ENCODE peak calls at places on chromosomes 11 and 22, in seven cellular contexts. One of them, this sample, is unnamed.

GRCh38 chr11:108933630-108934029 is 268.8 kb downstream of the DDX10 start:
- DNase-seq in uterus: no peak
- DNase-seq in psoas muscle: no peak
- DNase-seq in fibroblast of the aortic adventitia: peak; percentile 68
- DNase-seq in heart left ventricle: no peak
- DNase-seq in brain microvascular endothelial cell: peak; percentile 68
- DNase-seq in BE2C: no peak
- DNase-seq in this sample: peak; percentile 64

GRCh38 chr11:61090521-61090920 is 11.8 kb upstream of the CD5 start:
- DNase-seq in uterus: no peak
- DNase-seq in psoas muscle: no peak
- DNase-seq in fibroblast of the aortic adventitia: no peak
- DNase-seq in heart left ventricle: no peak
- DNase-seq in brain microvascular endothelial cell: no peak
- DNase-seq in BE2C: no peak
- DNase-seq in this sample: no peak

GRCh38 chr22:42188808-42189447 is 58.3 kb upstream of the CYP2D6 start:
- DNase-seq in uterus: no peak
- DNase-seq in psoas muscle: no peak
- DNase-seq in fibroblast of the aortic adventitia: no peak
- DNase-seq in heart left ventricle: no peak
- DNase-seq in brain microvascular endothelial cell: no peak
- DNase-seq in BE2C: no peak
- DNase-seq in this sample: no peak

GRCh38 chr11:16081756-16082531 is 274.4 kb downstream of the SOX6 start:
- DNase-seq in uterus: no peak
- DNase-seq in psoas muscle: no peak
- DNase-seq in fibroblast of the aortic adventitia: no peak
- DNase-seq in heart left ventricle: no peak
- DNase-seq in brain microvascular endothelial cell: no peak
- DNase-seq in BE2C: no peak
- DNase-seq in this sample: no peak

GRCh38 chr11:12599408-12600143 is 74.6 kb upstream of the TEAD1 start:
- DNase-seq in uterus: no peak
- DNase-seq in psoas muscle: peak; percentile 47
- DNase-seq in fibroblast of the aortic adventitia: no peak
- DNase-seq in heart left ventricle: peak; percentile 76
- DNase-seq in brain microvascular endothelial cell: no peak
- DNase-seq in BE2C: peak; percentile 9
- DNase-seq in this sample: peak; percentile 29

GRCh38 chr11:121929581-121929980 is 186.4 kb downstream of the BLID start:
- DNase-seq in uterus: peak; percentile 16
- DNase-seq in psoas muscle: peak; percentile 19
- DNase-seq in fibroblast of the aortic adventitia: peak; percentile 79
- DNase-seq in heart left ventricle: peak; percentile 58
- DNase-seq in brain microvascular endothelial cell: peak; percentile 24
- DNase-seq in BE2C: peak; percentile 50
- DNase-seq in this sample: peak; percentile 28

GRCh38 chr11:6319001-6319878 is 1.1 kb downstream of the CAVIN3 start:
- DNase-seq in uterus: peak; percentile 66
- DNase-seq in psoas muscle: peak; percentile 56
- DNase-seq in fibroblast of the aortic adventitia: peak; percentile 45
- DNase-seq in heart left ventricle: peak; percentile 85
- DNase-seq in brain microvascular endothelial cell: peak; percentile 18
- DNase-seq in BE2C: no peak
- DNase-seq in this sample: peak; percentile 32

GRCh38 chr11:46212720-46213119 is 64.7 kb upstream of the CREB3L1 start:
- DNase-seq in uterus: no peak
- DNase-seq in psoas muscle: no peak
- DNase-seq in fibroblast of the aortic adventitia: no peak
- DNase-seq in heart left ventricle: no peak
- DNase-seq in brain microvascular endothelial cell: no peak
- DNase-seq in BE2C: no peak
- DNase-seq in this sample: no peak

GRCh38 chr11:66313321-66314185 is 3.3 kb downstream of the CD248 start:
- DNase-seq in uterus: peak; percentile 42
- DNase-seq in psoas muscle: peak; percentile 57
- DNase-seq in fibroblast of the aortic adventitia: peak; percentile 50
- DNase-seq in heart left ventricle: peak; percentile 76
- DNase-seq in brain microvascular endothelial cell: no peak
- DNase-seq in BE2C: peak; percentile 45
- DNase-seq in this sample: peak; percentile 59

GRCh38 chr22:35783943-35784614 is 66.4 kb downstream of the APOL5 start:
- DNase-seq in uterus: no peak
- DNase-seq in psoas muscle: no peak
- DNase-seq in fibroblast of the aortic adventitia: no peak
- DNase-seq in heart left ventricle: no peak
- DNase-seq in brain microvascular endothelial cell: peak; percentile 56
- DNase-seq in BE2C: no peak
- DNase-seq in this sample: peak; percentile 17

GRCh38 chr22:27499121-27499520 is 302.4 kb downstream of the MN1 start:
- DNase-seq in uterus: no peak
- DNase-seq in psoas muscle: no peak
- DNase-seq in fibroblast of the aortic adventitia: no peak
- DNase-seq in heart left ventricle: no peak
- DNase-seq in brain microvascular endothelial cell: no peak
- DNase-seq in BE2C: no peak
- DNase-seq in this sample: no peak

GRCh38 chr11:441418-442274 is at the start of gene ANO9:
- DNase-seq in uterus: no peak
- DNase-seq in psoas muscle: peak; percentile 16
- DNase-seq in fibroblast of the aortic adventitia: no peak
- DNase-seq in heart left ventricle: no peak
- DNase-seq in brain microvascular endothelial cell: no peak
- DNase-seq in BE2C: no peak
- DNase-seq in this sample: no peak

GRCh38 chr11:37504925-37505324 is 906.9 kb upstream of the RAG2 start:
- DNase-seq in uterus: no peak
- DNase-seq in psoas muscle: no peak
- DNase-seq in fibroblast of the aortic adventitia: peak; percentile 96
- DNase-seq in heart left ventricle: no peak
- DNase-seq in brain microvascular endothelial cell: peak; percentile 94
- DNase-seq in BE2C: no peak
- DNase-seq in this sample: peak; percentile 85

GRCh38 chr11:27385245-27385644 is 22.2 kb upstream of the CCDC34 start:
- DNase-seq in uterus: no peak
- DNase-seq in psoas muscle: no peak
- DNase-seq in fibroblast of the aortic adventitia: peak; percentile 83
- DNase-seq in heart left ventricle: no peak
- DNase-seq in brain microvascular endothelial cell: peak; percentile 92
- DNase-seq in BE2C: no peak
- DNase-seq in this sample: peak; percentile 85

DNA sequence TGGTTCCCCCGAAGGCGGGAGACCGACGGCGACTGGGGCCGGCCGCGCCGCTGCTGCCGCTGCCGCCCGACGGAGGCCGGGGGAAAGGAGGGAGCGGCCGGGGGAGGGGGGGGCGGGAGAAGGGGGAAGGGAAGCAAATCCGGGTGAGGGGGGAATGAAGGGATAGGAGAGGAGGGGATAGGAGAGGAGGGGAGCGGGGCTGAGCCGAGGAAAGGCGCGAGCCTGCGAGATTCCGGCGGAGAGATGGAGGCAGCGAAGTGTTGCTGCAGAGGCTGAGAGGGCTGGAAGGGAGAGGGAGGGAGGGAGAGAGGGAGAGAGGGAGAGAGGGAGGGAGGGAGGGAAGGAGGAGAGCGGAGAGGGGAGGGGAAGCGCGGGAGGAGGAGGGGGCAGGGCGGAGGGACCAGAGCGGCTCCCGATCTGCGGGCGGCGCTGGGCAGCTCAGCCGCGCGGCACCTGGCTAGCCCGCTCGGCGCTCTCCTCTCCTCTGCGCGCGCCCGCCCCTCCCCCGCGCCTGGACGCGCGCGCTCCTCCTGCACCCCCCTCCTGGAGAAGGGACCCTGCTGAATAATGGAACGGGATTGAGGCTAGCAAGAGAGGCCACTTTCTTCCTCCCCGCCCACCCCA is 52.4 kb downstream of the SLC22A12 start:
- DNase-seq in uterus: peak; percentile 60
- DNase-seq in psoas muscle: no peak
- DNase-seq in fibroblast of the aortic adventitia: no peak
- DNase-seq in heart left ventricle: no peak
- DNase-seq in brain microvascular endothelial cell: no peak
- DNase-seq in BE2C: peak; percentile 43
- DNase-seq in this sample: no peak
- TF ChIP-seq CTCF in uterus: no peak
- TF ChIP-seq CTCF in psoas muscle: no peak
- TF ChIP-seq CTCF in fibroblast of the aortic adventitia: no peak
- TF ChIP-seq CTCF in heart left ventricle: no peak
- TF ChIP-seq CTCF in brain microvascular endothelial cell: no peak
- TF ChIP-seq CTCF in BE2C: no peak
- TF ChIP-seq CTCF in this sample: no peak

GRCh38 chr11:59616396-59616982 is 915 bp upstream of the OSBP start:
- DNase-seq in uterus: no peak
- DNase-seq in psoas muscle: no peak
- DNase-seq in fibroblast of the aortic adventitia: no peak
- DNase-seq in heart left ventricle: peak; percentile 95
- DNase-seq in brain microvascular endothelial cell: no peak
- DNase-seq in BE2C: peak; percentile 87
- DNase-seq in this sample: no peak
- H3K4me3 ChIP-seq in uterus: peak overlapping the region; percentile 48
- H3K4me3 ChIP-seq in psoas muscle: peak overlapping the region; percentile 72
- H3K4me3 ChIP-seq in fibroblast of the aortic adventitia: peak overlapping the region; percentile 61
- H3K4me3 ChIP-seq in heart left ventricle: peak overlapping the region; percentile 91
- H3K4me3 ChIP-seq in brain microvascular endothelial cell: peak overlapping the region; percentile 58
- H3K4me3 ChIP-seq in BE2C: peak overlapping the region; percentile 60
- H3K4me3 ChIP-seq in this sample: peak overlapping the region; percentile 60

GRCh38 chr11:132402056-132402684 is 1031.8 kb downstream of the NTM start:
- DNase-seq in uterus: no peak
- DNase-seq in psoas muscle: no peak
- DNase-seq in fibroblast of the aortic adventitia: peak; percentile 42
- DNase-seq in heart left ventricle: peak; percentile 52
- DNase-seq in brain microvascular endothelial cell: peak; percentile 57
- DNase-seq in BE2C: no peak
- DNase-seq in this sample: no peak
- TF ChIP-seq CTCF in uterus: no peak
- TF ChIP-seq CTCF in psoas muscle: no peak
- TF ChIP-seq CTCF in fibroblast of the aortic adventitia: peak; percentile 54
- TF ChIP-seq CTCF in heart left ventricle: peak; percentile 41
- TF ChIP-seq CTCF in brain microvascular endothelial cell: peak; percentile 85
- TF ChIP-seq CTCF in BE2C: peak; percentile 4
- TF ChIP-seq CTCF in this sample: no peak

GRCh38 chr22:34070051-34070450 is 149.8 kb upstream of the LARGE1 start:
- DNase-seq in uterus: no peak
- DNase-seq in psoas muscle: no peak
- DNase-seq in fibroblast of the aortic adventitia: no peak
- DNase-seq in heart left ventricle: no peak
- DNase-seq in brain microvascular endothelial cell: no peak
- DNase-seq in BE2C: no peak
- DNase-seq in this sample: no peak
- H3K4me3 ChIP-seq in uterus: no peak overlapping the region
- H3K4me3 ChIP-seq in psoas muscle: no peak overlapping the region
- H3K4me3 ChIP-seq in fibroblast of the aortic adventitia: no peak overlapping the region
- H3K4me3 ChIP-seq in heart left ventricle: no peak overlapping the region
- H3K4me3 ChIP-seq in brain microvascular endothelial cell: no peak overlapping the region
- H3K4me3 ChIP-seq in BE2C: no peak overlapping the region
- H3K4me3 ChIP-seq in this sample: no peak overlapping the region